ENCODE peak calls at places on chromosomes 11 and 22, in seven cellular contexts. One of them, this sample, is unnamed.

GRCh38 chr11:65644837-65645236 is 6.9 kb downstream of the SIPA1 start:
- DNase-seq in kidney: peak
- DNase-seq in sigmoid colon: no peak
- DNase-seq in hepatocyte: no peak
- DNase-seq in bronchial epithelial cell: no peak
- DNase-seq in AG04450: no peak
- DNase-seq in H9: no peak
- DNase-seq in this sample: no peak

GRCh38 chr22:19822301-19823117 is 32.2 kb downstream of the GNB1L start:
- DNase-seq in AG04450: no peak
- DNase-seq in kidney: no peak
- DNase-seq in sigmoid colon: peak
- DNase-seq in hepatocyte: peak
- DNase-seq in H9: peak
- DNase-seq in bronchial epithelial cell: no peak
- DNase-seq in this sample: no peak

GRCh38 chr11:1932681-1933080 is 13.2 kb downstream of the TNNT3 start:
- DNase-seq in hepatocyte: no peak
- DNase-seq in bronchial epithelial cell: no peak
- DNase-seq in H9: no peak
- DNase-seq in AG04450: no peak
- DNase-seq in sigmoid colon: no peak
- DNase-seq in kidney: no peak
- DNase-seq in this sample: no peak

GRCh38 chr11:19071255-19071654 is 10.7 kb upstream of the MRGPRX2 start:
- DNase-seq in AG04450: peak
- DNase-seq in sigmoid colon: peak
- DNase-seq in H9: peak
- DNase-seq in bronchial epithelial cell: peak
- DNase-seq in hepatocyte: peak
- DNase-seq in kidney: peak
- DNase-seq in this sample: peak

GRCh38 chr22:17726561-17727243 is 47.6 kb downstream of the BID start:
- DNase-seq in H9: no peak
- DNase-seq in AG04450: peak
- DNase-seq in kidney: no peak
- DNase-seq in sigmoid colon: no peak
- DNase-seq in hepatocyte: no peak
- DNase-seq in bronchial epithelial cell: no peak
- DNase-seq in this sample: peak

GRCh38 chr11:10518123-10518522 is 22.9 kb downstream of the RNF141 start:
- DNase-seq in hepatocyte: no peak
- DNase-seq in sigmoid colon: no peak
- DNase-seq in H9: no peak
- DNase-seq in AG04450: no peak
- DNase-seq in bronchial epithelial cell: peak
- DNase-seq in kidney: no peak
- DNase-seq in this sample: no peak

GRCh38 chr22:48391171-48391711 is 1436.4 kb downstream of the BRD1 start:
- DNase-seq in hepatocyte: no peak
- DNase-seq in sigmoid colon: peak
- DNase-seq in AG04450: no peak
- DNase-seq in H9: no peak
- DNase-seq in bronchial epithelial cell: no peak
- DNase-seq in kidney: no peak
- DNase-seq in this sample: no peak

GRCh38 chr11:64566042-64566914 is 24.7 kb upstream of the SLC22A12 start:
- DNase-seq in bronchial epithelial cell: peak
- DNase-seq in AG04450: peak
- DNase-seq in sigmoid colon: peak
- DNase-seq in kidney: peak
- DNase-seq in H9: peak
- DNase-seq in hepatocyte: peak
- DNase-seq in this sample: peak

GRCh38 chr11:56700242-56700918 is 1.5 kb downstream of the OR9G1 start:
- DNase-seq in H9: no peak
- DNase-seq in kidney: no peak
- DNase-seq in bronchial epithelial cell: peak
- DNase-seq in sigmoid colon: no peak
- DNase-seq in AG04450: no peak
- DNase-seq in hepatocyte: no peak
- DNase-seq in this sample: no peak

GRCh38 chr22:47465222-47465621 is 702.8 kb downstream of the TBC1D22A start:
- DNase-seq in hepatocyte: no peak
- DNase-seq in sigmoid colon: no peak
- DNase-seq in H9: no peak
- DNase-seq in AG04450: no peak
- DNase-seq in bronchial epithelial cell: no peak
- DNase-seq in kidney: no peak
- DNase-seq in this sample: no peak

GRCh38 chr11:116124916-116125714 is 620.9 kb upstream of the CADM1 start:
- DNase-seq in AG04450: no peak
- DNase-seq in bronchial epithelial cell: no peak
- DNase-seq in kidney: no peak
- DNase-seq in hepatocyte: no peak
- DNase-seq in sigmoid colon: no peak
- DNase-seq in H9: no peak
- DNase-seq in this sample: no peak

GRCh38 chr11:59247535-59248227 is 35.0 kb upstream of the MPEG1 start:
- DNase-seq in kidney: no peak
- DNase-seq in AG04450: no peak
- DNase-seq in H9: no peak
- DNase-seq in hepatocyte: no peak
- DNase-seq in bronchial epithelial cell: peak
- DNase-seq in sigmoid colon: no peak
- DNase-seq in this sample: peak

GRCh38 chr11:66853242-66854229 is 3.3 kb upstream of the LRFN4 start:
- DNase-seq in bronchial epithelial cell: no peak
- DNase-seq in sigmoid colon: peak
- DNase-seq in H9: no peak
- DNase-seq in hepatocyte: no peak
- DNase-seq in AG04450: no peak
- DNase-seq in kidney: peak
- DNase-seq in this sample: no peak

GRCh38 chr11:12411806-12412727 is 34.7 kb downstream of the PARVA start:
- DNase-seq in kidney: peak
- DNase-seq in AG04450: peak
- DNase-seq in bronchial epithelial cell: peak
- DNase-seq in sigmoid colon: peak
- DNase-seq in hepatocyte: peak
- DNase-seq in H9: peak
- DNase-seq in this sample: peak

GRCh38 chr11:128862421-128862820 is 4.7 kb downstream of the KCNJ1 start:
- DNase-seq in bronchial epithelial cell: no peak
- DNase-seq in sigmoid colon: no peak
- DNase-seq in kidney: no peak
- DNase-seq in AG04450: no peak
- DNase-seq in hepatocyte: no peak
- DNase-seq in H9: no peak
- DNase-seq in this sample: no peak

GRCh38 chr11:36352919-36353318 is 56.8 kb downstream of the PRR5L start:
- DNase-seq in sigmoid colon: no peak
- DNase-seq in AG04450: no peak
- DNase-seq in H9: no peak
- DNase-seq in bronchial epithelial cell: no peak
- DNase-seq in hepatocyte: no peak
- DNase-seq in kidney: no peak
- DNase-seq in this sample: no peak

GRCh38 chr11:123653405-123653996 is 923 bp downstream of the SCN3B start:
- DNase-seq in AG04450: no peak
- DNase-seq in bronchial epithelial cell: no peak
- DNase-seq in H9: no peak
- DNase-seq in sigmoid colon: no peak
- DNase-seq in kidney: no peak
- DNase-seq in hepatocyte: no peak
- DNase-seq in this sample: no peak

GRCh38 chr22:23516304-23516703 is 63.8 kb downstream of the IGLL1 start:
- DNase-seq in sigmoid colon: no peak
- DNase-seq in kidney: no peak
- DNase-seq in AG04450: no peak
- DNase-seq in hepatocyte: no peak
- DNase-seq in H9: no peak
- DNase-seq in bronchial epithelial cell: no peak
- DNase-seq in this sample: no peak

GRCh38 chr11:30697032-30697431 is 110.9 kb upstream of the MPPED2 start:
- DNase-seq in hepatocyte: no peak
- DNase-seq in kidney: no peak
- DNase-seq in AG04450: no peak
- DNase-seq in H9: no peak
- DNase-seq in bronchial epithelial cell: no peak
- DNase-seq in sigmoid colon: no peak
- DNase-seq in this sample: no peak

GRCh38 chr11:113979427-113979826 is 4.5 kb downstream of the HTR3A start:
- DNase-seq in kidney: no peak
- DNase-seq in AG04450: no peak
- DNase-seq in bronchial epithelial cell: no peak
- DNase-seq in hepatocyte: no peak
- DNase-seq in H9: no peak
- DNase-seq in sigmoid colon: no peak
- DNase-seq in this sample: no peak

GRCh38 chr11:67117667-67118058 is 1.4 kb upstream of the KDM2A start:
- DNase-seq in kidney: peak
- DNase-seq in bronchial epithelial cell: no peak
- DNase-seq in AG04450: no peak
- DNase-seq in H9: peak
- DNase-seq in hepatocyte: peak
- DNase-seq in sigmoid colon: peak
- DNase-seq in this sample: peak

GRCh38 chr11:69362315-69362714 is 68.4 kb downstream of the MYEOV start:
- DNase-seq in H9: peak
- DNase-seq in AG04450: no peak
- DNase-seq in bronchial epithelial cell: no peak
- DNase-seq in kidney: no peak
- DNase-seq in hepatocyte: no peak
- DNase-seq in sigmoid colon: no peak
- DNase-seq in this sample: no peak

GRCh38 chr11:69366591-69366990 is 72.6 kb downstream of the MYEOV start:
- DNase-seq in hepatocyte: no peak
- DNase-seq in kidney: no peak
- DNase-seq in AG04450: no peak
- DNase-seq in sigmoid colon: no peak
- DNase-seq in bronchial epithelial cell: no peak
- DNase-seq in H9: peak
- DNase-seq in this sample: no peak

GRCh38 chr11:69367211-69367964 is 73.4 kb downstream of the MYEOV start:
- DNase-seq in H9: peak
- DNase-seq in bronchial epithelial cell: peak
- DNase-seq in hepatocyte: no peak
- DNase-seq in kidney: no peak
- DNase-seq in AG04450: no peak
- DNase-seq in sigmoid colon: peak
- DNase-seq in this sample: no peak

GRCh38 chr11:69365567-69365966 is 71.6 kb downstream of the MYEOV start:
- DNase-seq in sigmoid colon: no peak
- DNase-seq in AG04450: no peak
- DNase-seq in hepatocyte: no peak
- DNase-seq in H9: no peak
- DNase-seq in bronchial epithelial cell: no peak
- DNase-seq in kidney: no peak
- DNase-seq in this sample: no peak

GRCh38 chr11:69364901-69365300 is 70.9 kb downstream of the MYEOV start:
- DNase-seq in bronchial epithelial cell: no peak
- DNase-seq in hepatocyte: no peak
- DNase-seq in kidney: no peak
- DNase-seq in AG04450: no peak
- DNase-seq in sigmoid colon: no peak
- DNase-seq in H9: no peak
- DNase-seq in this sample: no peak
- TF ChIP-seq CTCF in bronchial epithelial cell: no peak
- TF ChIP-seq CTCF in hepatocyte: no peak
- TF ChIP-seq CTCF in kidney: no peak
- TF ChIP-seq CTCF in AG04450: no peak
- TF ChIP-seq CTCF in sigmoid colon: no peak
- TF ChIP-seq CTCF in H9: no peak
- TF ChIP-seq CTCF in this sample: no peak

GRCh38 chr11:46278387-46279173 is 1.1 kb downstream of the CREB3L1 start:
- DNase-seq in H9: peak
- DNase-seq in kidney: peak
- DNase-seq in AG04450: no peak
- DNase-seq in hepatocyte: peak
- DNase-seq in sigmoid colon: peak
- DNase-seq in bronchial epithelial cell: no peak
- DNase-seq in this sample: peak
- TF ChIP-seq CTCF in H9: peak
- TF ChIP-seq CTCF in kidney: peak
- TF ChIP-seq CTCF in AG04450: peak
- TF ChIP-seq CTCF in hepatocyte: peak
- TF ChIP-seq CTCF in sigmoid colon: no peak
- TF ChIP-seq CTCF in bronchial epithelial cell: peak
- TF ChIP-seq CTCF in this sample: peak

GRCh38 chr22:39959640-39960447 is at the start of gene TMA7B:
- DNase-seq in kidney: no peak
- DNase-seq in hepatocyte: peak
- DNase-seq in sigmoid colon: no peak
- DNase-seq in bronchial epithelial cell: peak
- DNase-seq in H9: peak
- DNase-seq in AG04450: peak
- DNase-seq in this sample: peak
- TF ChIP-seq CTCF in kidney: no peak
- TF ChIP-seq CTCF in hepatocyte: peak
- TF ChIP-seq CTCF in sigmoid colon: no peak
- TF ChIP-seq CTCF in bronchial epithelial cell: peak
- TF ChIP-seq CTCF in H9: peak
- TF ChIP-seq CTCF in AG04450: peak
- TF ChIP-seq CTCF in this sample: peak

GRCh38 chr22:46388647-46389046 is 53.1 kb downstream of the TRMU start:
- DNase-seq in kidney: peak
- DNase-seq in bronchial epithelial cell: no peak
- DNase-seq in H9: no peak
- DNase-seq in AG04450: no peak
- DNase-seq in sigmoid colon: no peak
- DNase-seq in hepatocyte: no peak
- DNase-seq in this sample: no peak

GRCh38 chr22:46387748-46388147 is 52.2 kb downstream of the TRMU start:
- DNase-seq in bronchial epithelial cell: no peak
- DNase-seq in H9: no peak
- DNase-seq in hepatocyte: no peak
- DNase-seq in sigmoid colon: no peak
- DNase-seq in kidney: peak
- DNase-seq in AG04450: no peak
- DNase-seq in this sample: no peak

GRCh38 chr22:46389081-46389480 is 53.6 kb downstream of the TRMU start:
- DNase-seq in hepatocyte: no peak
- DNase-seq in H9: no peak
- DNase-seq in sigmoid colon: no peak
- DNase-seq in AG04450: no peak
- DNase-seq in kidney: peak
- DNase-seq in bronchial epithelial cell: no peak
- DNase-seq in this sample: no peak

GRCh38 chr22:46382524-46382923 is 47.0 kb downstream of the TRMU start:
- DNase-seq in AG04450: no peak
- DNase-seq in hepatocyte: no peak
- DNase-seq in H9: no peak
- DNase-seq in sigmoid colon: no peak
- DNase-seq in bronchial epithelial cell: no peak
- DNase-seq in kidney: peak
- DNase-seq in this sample: no peak

DNA sequence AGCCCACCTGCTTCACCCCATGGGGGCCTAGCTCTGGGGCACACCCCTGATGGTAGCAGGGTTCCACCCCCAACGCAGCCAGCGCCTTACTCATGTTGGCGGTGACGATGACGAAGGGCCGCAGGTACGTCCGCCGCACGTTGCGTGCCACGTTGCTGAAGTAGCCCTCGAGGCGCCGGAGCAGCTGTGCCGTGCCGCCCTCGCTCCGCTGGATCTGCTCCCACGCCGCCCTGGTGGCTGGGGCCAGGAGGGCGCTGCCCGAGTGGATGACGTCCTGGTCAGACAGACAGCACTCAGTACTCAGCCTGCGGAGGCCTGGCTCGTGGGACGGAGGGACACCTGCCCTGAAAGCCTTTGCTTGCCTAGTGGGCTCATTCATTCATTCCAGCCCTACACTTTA is 50.8 kb downstream of the TRMU start:
- DNase-seq in bronchial epithelial cell: no peak
- DNase-seq in hepatocyte: no peak
- DNase-seq in sigmoid colon: no peak
- DNase-seq in AG04450: no peak
- DNase-seq in H9: no peak
- DNase-seq in kidney: peak
- DNase-seq in this sample: no peak
- TF ChIP-seq CTCF in bronchial epithelial cell: no peak
- TF ChIP-seq CTCF in hepatocyte: no peak
- TF ChIP-seq CTCF in sigmoid colon: no peak
- TF ChIP-seq CTCF in AG04450: peak
- TF ChIP-seq CTCF in H9: peak
- TF ChIP-seq CTCF in kidney: no peak
- TF ChIP-seq CTCF in this sample: no peak

This sample was measured in AG10803.